ENCODE peak calls at places on chromosomes 4 and X, in four cellular contexts. J, F, H and T are unnamed samples.

GRCh38 chr4:113382704-113383103 is 333.3 kb downstream of the ANK2 start:
- DNase-seq in J (no peak), F (no peak), H (no peak), T (no peak)

GRCh38 chr4:123740236-123740635 is 343.6 kb downstream of the SPRY1 start:
- DNase-seq in J (no peak), F (no peak), H (no peak), T (no peak)

GRCh38 chr4:77358315-77358928 is 201.4 kb downstream of the CCNG2 start:
- DNase-seq in J (peak; percentile 47), F (no peak), H (peak; percentile 13), T (peak; percentile 10)

GRCh38 chr4:123121241-123121907 is 199.0 kb upstream of the NUDT6 start:
- DNase-seq in J (no peak), F (no peak), H (no peak), T (no peak)

GRCh38 chrX:37455381-37455780 is 106.2 kb downstream of the PRRG1 start:
- DNase-seq in J (no peak), F (no peak), H (no peak), T (no peak)

GRCh38 chrX:85020216-85020615 is 16.5 kb downstream of the APOOL start:
- DNase-seq in J (no peak), F (no peak), H (no peak), T (no peak)

GRCh38 chr4:89000844-89001360 is 56.1 kb downstream of the FAM13A start:
- DNase-seq in J (peak; percentile 36), F (no peak), H (no peak), T (no peak)

GRCh38 chrX:136684120-136684519 is 36.2 kb downstream of the CD40LG start:
- DNase-seq in J (no peak), F (no peak), H (no peak), T (no peak)

GRCh38 chr4:118112117-118112516 is 77.8 kb downstream of the NDST3 start:
- DNase-seq in J (no peak), F (no peak), H (no peak), T (no peak)
- TF ChIP-seq SPI1 in J (no peak), F (no peak), H (no peak), T (no peak)

GRCh38 chrX:50103866-50104566 is 96.8 kb downstream of the AKAP4 start:
- DNase-seq in J (no peak), F (no peak), H (no peak), T (no peak)
- TF ChIP-seq SPI1 in J (no peak), F (no peak), H (no peak), T (no peak)

GRCh38 chr4:186882293-186882692 is 158.6 kb upstream of the FAT1 start:
- DNase-seq in J (no peak), F (no peak), H (no peak), T (no peak)

GRCh38 chr4:186878203-186878800 is 154.6 kb upstream of the FAT1 start:
- DNase-seq in J (no peak), F (no peak), H (no peak), T (no peak)

GRCh38 chr4:186885289-186885688 is 161.6 kb upstream of the FAT1 start:
- DNase-seq in J (no peak), F (no peak), H (no peak), T (no peak)

GRCh38 chr4:186876961-186877626 is 153.4 kb upstream of the FAT1 start:
- DNase-seq in J (no peak), F (no peak), H (no peak), T (no peak)

DNA sequence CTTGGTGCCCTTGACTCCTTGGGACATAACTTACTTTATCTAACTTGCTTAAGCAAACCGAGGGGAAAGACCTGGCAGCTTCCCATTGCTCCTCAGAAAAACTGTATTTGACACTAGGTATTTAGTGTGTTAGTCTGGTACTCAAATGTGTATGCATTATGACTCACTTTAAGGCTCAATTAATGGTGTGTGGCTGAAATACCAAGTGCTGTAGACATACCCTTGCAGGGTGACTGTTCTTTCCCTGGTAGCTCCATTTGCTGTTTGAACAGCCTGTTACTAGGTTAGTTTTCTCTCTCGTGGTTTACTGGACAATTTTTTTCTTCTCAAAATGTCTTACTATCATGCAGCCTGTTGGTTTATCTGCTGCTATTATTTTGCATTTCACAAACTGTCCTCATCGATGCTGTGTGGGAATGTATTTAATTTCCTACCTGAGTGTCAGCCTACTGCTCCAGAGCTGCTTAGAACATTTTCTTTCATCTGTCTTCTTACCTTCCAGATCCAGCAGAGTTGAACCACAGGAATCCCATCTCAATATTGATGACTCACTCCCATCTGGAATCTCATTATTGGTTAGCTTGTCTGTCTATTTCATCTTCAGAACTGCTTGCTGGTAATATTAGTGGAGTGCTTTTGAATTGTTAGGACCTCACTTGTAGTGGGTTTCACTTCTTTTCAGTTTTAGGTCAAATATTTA is 158.0 kb upstream of the FAT1 start:
- DNase-seq in J (no peak), F (no peak), H (no peak), T (no peak)
- TF ChIP-seq SPI1 in J (no peak), F (no peak), H (no peak), T (no peak)

DNA sequence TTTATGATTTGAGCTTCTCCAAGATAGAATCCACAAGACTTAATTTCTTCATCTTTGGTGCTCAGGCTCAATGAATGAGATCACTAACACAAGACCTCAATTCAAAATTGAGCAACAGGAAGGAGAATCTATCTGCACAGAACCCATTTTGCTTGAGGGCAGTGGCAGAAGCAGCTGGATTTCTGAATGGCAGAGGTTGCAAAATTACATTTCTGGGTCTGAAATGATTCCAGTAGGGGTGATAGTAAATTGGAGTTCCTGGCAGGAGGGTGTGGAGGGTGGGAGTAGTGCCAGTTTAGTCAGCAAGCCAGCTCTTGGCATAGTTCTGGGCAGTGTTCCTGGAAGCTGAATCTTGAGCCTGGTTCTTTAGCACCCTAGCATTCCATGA is 281.1 kb downstream of the SLC7A11 start:
- DNase-seq in J (no peak), F (no peak), H (no peak), T (no peak)
- TF ChIP-seq SPI1 in J (no peak), F (no peak), H (no peak), T (no peak)